ENCODE peak calls at places on chromosomes 3 and 15, in six cellular contexts. X is pons, I is activated T-cell treated with anti-CD3 and anti-CD28 coated beads for 1 hour, D is PC-9, H is body of pancreas, Y is left cardiac atrium. C is an unnamed sample.

GRCh38 chr3:11306815-11307589 is 34.8 kb downstream of the ATG7 start:
- DNase-seq in X (no peak), Y (no peak), H (no peak), D (no peak), I (peak; percentile 5), C (no peak)

GRCh38 chr3:184085389-184085852 is 11.4 kb upstream of the HTR3E start:
- DNase-seq in D (no peak), X (no peak), I (no peak), H (no peak), Y (no peak), C (no peak)

GRCh38 chr15:43219929-43220886 is 610 bp downstream of the EPB42 start:
- DNase-seq in D (no peak), H (no peak), I (no peak), X (no peak), Y (no peak), C (no peak)

GRCh38 chr3:160163259-160163878 is 61.9 kb upstream of the C3orf80 start:
- DNase-seq in D (no peak), I (no peak), X (peak; percentile 30), Y (no peak), H (no peak), C (no peak)

GRCh38 chr3:172367205-172368105 is 80.8 kb downstream of the GHSR start:
- DNase-seq in H (no peak), I (no peak), D (no peak), Y (no peak), X (no peak), C (no peak)

GRCh38 chr3:62875103-62876002 is at the start of gene CADPS:
- DNase-seq in I (no peak), Y (peak; percentile 22), D (no peak), H (peak; percentile 18), X (peak; percentile 24), C (no peak)

GRCh38 chr3:195240939-195241338 is 30.0 kb downstream of the XXYLT1 start:
- DNase-seq in X (no peak), D (no peak), Y (no peak), H (no peak), I (no peak), C (no peak)

GRCh38 chr3:182124187-182124586 is 412.5 kb downstream of the SOX2 start:
- DNase-seq in Y (no peak), D (no peak), X (no peak), H (no peak), I (no peak), C (no peak)

GRCh38 chr3:25191703-25192102 is 236.4 kb upstream of the RARB start:
- DNase-seq in H (no peak), I (no peak), X (no peak), D (no peak), Y (no peak), C (no peak)

GRCh38 chr15:100194955-100195354 is 146.8 kb downstream of the ADAMTS17 start:
- DNase-seq in X (no peak), I (no peak), Y (no peak), D (no peak), H (no peak), C (no peak)

GRCh38 chr3:54698059-54698458 is 229.8 kb downstream of the LRTM1 start:
- DNase-seq in Y (no peak), H (no peak), X (no peak), I (no peak), D (no peak), C (no peak)

GRCh38 chr3:16249336-16249735 is 15.4 kb downstream of the DPH3 start:
- DNase-seq in X (no peak), H (no peak), D (peak; percentile 10), Y (no peak), I (no peak), C (no peak)

GRCh38 chr3:70854108-70854507 is 541.7 kb upstream of the MDFIC2 start:
- DNase-seq in I (no peak), D (no peak), H (no peak), X (no peak), Y (no peak), C (no peak)

GRCh38 chr3:125401402-125401801 is 26.3 kb upstream of the ZNF148 start:
- DNase-seq in X (no peak), Y (no peak), D (no peak), I (no peak), H (no peak), C (no peak)

C was measured in NCI-H1048.